ENCODE peak calls at places on chromosomes 3 and 15, in ten cellular contexts. K, B, F, U, J, O, G, D, E and M are unnamed samples. For H3K9me3, the result is how much of the 10 kb centered on the place peaks cover.

GRCh38 chr3:160568989-160569388 is 3.6 kb upstream of the KPNA4 start:
- DNase-seq in U (no peak), J (no peak), D (no peak), G (no peak), O (no peak), K (no peak), F (no peak), E (no peak), B (no peak), M (no peak)

GRCh38 chr15:39770748-39771689 is 11.6 kb downstream of the FSIP1 start:
- DNase-seq in U (peak), G (no peak), F (no peak), O (no peak), K (no peak), J (no peak), B (no peak), D (no peak), E (no peak), M (no peak)

GRCh38 chr3:150232992-150233451 is 175.1 kb upstream of the TSC22D2 start:
- DNase-seq in E (no peak), O (no peak), K (no peak), G (no peak), F (peak), J (no peak), B (no peak), D (no peak), U (no peak), M (no peak)

GRCh38 chr15:84840741-84841429 is 23.7 kb downstream of the ALPK3 start:
- DNase-seq in K (no peak), E (no peak), B (peak), J (no peak), G (no peak), D (peak), O (peak), F (peak), U (no peak), M (no peak)

GRCh38 chr15:62841891-62842559 is 200.5 kb upstream of the TPM1 start:
- DNase-seq in B (no peak), E (no peak), F (no peak), O (no peak), J (no peak), D (no peak), K (no peak), U (no peak), G (no peak), M (no peak)

GRCh38 chr15:100544290-100544945 is 15.7 kb upstream of the CERS3 start:
- DNase-seq in U (no peak), O (no peak), G (no peak), F (no peak), B (no peak), D (no peak), K (no peak), E (no peak), J (no peak), M (no peak)

GRCh38 chr3:73546961-73547360 is 77.8 kb downstream of the PDZRN3 start:
- DNase-seq in E (no peak), G (no peak), F (no peak), U (no peak), D (no peak), K (no peak), O (no peak), J (no peak), B (no peak), M (no peak)

GRCh38 chr3:3443482-3443881 is 264.0 kb upstream of the CRBN start:
- DNase-seq in U (peak), E (no peak), F (no peak), O (no peak), J (no peak), B (no peak), G (no peak), D (no peak), K (no peak), M (no peak)

GRCh38 chr15:67542192-67542461 is 376 bp upstream of the MAP2K5 start:
- DNase-seq in F (no peak), E (no peak), O (no peak), U (no peak), K (no peak), B (no peak), D (no peak), J (no peak), G (no peak), M (no peak)

GRCh38 chr3:142028174-142028833 is 121.0 kb downstream of the TFDP2 start:
- DNase-seq in J (peak), G (no peak), D (peak), B (no peak), U (peak), O (peak), E (peak), F (no peak), K (peak), M (no peak)

GRCh38 chr3:148466143-148466542 is 231.6 kb upstream of the AGTR1 start:
- DNase-seq in O (no peak), G (no peak), J (peak), U (no peak), B (no peak), K (no peak), E (no peak), D (no peak), F (no peak), M (no peak)

GRCh38 chr3:173138031-173138430 is 3.0 kb downstream of the SPATA16 start:
- DNase-seq in K (no peak), G (no peak), F (no peak), B (no peak), E (no peak), O (no peak), D (no peak), J (no peak), U (no peak), M (no peak)

GRCh38 chr3:191387441-191388077 is 57.2 kb upstream of the UTS2B start:
- DNase-seq in D (no peak), U (no peak), G (no peak), B (no peak), F (no peak), K (no peak), J (no peak), O (no peak), E (no peak), M (no peak)

GRCh38 chr3:136281966-136282554 is 31.9 kb downstream of the PCCB start:
- DNase-seq in K (no peak), U (peak), D (no peak), F (no peak), B (peak), E (no peak), J (no peak), G (no peak), O (no peak), M (no peak)

GRCh38 chr3:171874879-171875278 is 31.7 kb downstream of the TMEM212 start:
- DNase-seq in G (no peak), F (no peak), J (no peak), D (no peak), O (no peak), E (no peak), K (no peak), B (no peak), U (no peak), M (no peak)

GRCh38 chr15:28974142-28974541 is 88.4 kb downstream of the APBA2 start:
- DNase-seq in J (no peak), F (no peak), G (peak), B (no peak), U (no peak), D (no peak), K (peak), O (no peak), E (no peak), M (no peak)

GRCh38 chr3:11297126-11297525 is 24.9 kb downstream of the ATG7 start:
- DNase-seq in E (no peak), D (no peak), K (no peak), U (no peak), O (no peak), J (no peak), F (no peak), G (no peak), B (no peak), M (no peak)

GRCh38 chr15:29838352-29839010 is 16.2 kb upstream of the TJP1 start:
- DNase-seq in E (no peak), K (no peak), O (no peak), J (no peak), U (no peak), F (no peak), B (no peak), G (no peak), D (no peak), M (no peak)

GRCh38 chr3:126267169-126267975 is 87.0 kb upstream of the ALDH1L1 start:
- DNase-seq in U (no peak), G (no peak), D (no peak), F (peak), K (no peak), J (peak), B (peak), E (no peak), O (peak), M (no peak)

GRCh38 chr3:154428369-154429206 is 1.4 kb downstream of the GPR149 start:
- DNase-seq in K (no peak), J (no peak), B (no peak), G (no peak), O (no peak), U (no peak), E (no peak), F (no peak), D (no peak), M (no peak)

GRCh38 chr3:37921025-37921424 is 59.3 kb downstream of the CTDSPL start:
- DNase-seq in F (no peak), O (no peak), E (no peak), U (no peak), K (no peak), B (no peak), J (no peak), D (no peak), G (no peak), M (no peak)

GRCh38 chr3:86948840-86949239 is 42.1 kb downstream of the VGLL3 start:
- DNase-seq in E (no peak), J (no peak), K (no peak), U (no peak), O (no peak), B (no peak), G (no peak), F (no peak), D (no peak), M (no peak)

GRCh38 chr3:167361356-167361755 is 18.7 kb downstream of the ZBBX start:
- DNase-seq in G (no peak), K (no peak), B (no peak), U (no peak), F (no peak), E (no peak), D (no peak), O (no peak), J (no peak), M (no peak)

GRCh38 chr3:124558898-124559649 is 171.2 kb upstream of the UMPS start:
- DNase-seq in B (peak), K (no peak), G (no peak), U (no peak), F (peak), O (peak), J (peak), D (no peak), E (no peak), M (no peak)

GRCh38 chr15:44734839-44735481 is 1.4 kb upstream of the TRIM69 start:
- DNase-seq in B (no peak), U (no peak), K (no peak), E (no peak), J (no peak), F (no peak), G (no peak), O (no peak), D (no peak), M (no peak)

GRCh38 chr3:191329654-191330308 is 545 bp downstream of the UTS2B start:
- DNase-seq in F (peak), O (peak), G (peak), B (peak), D (no peak), J (no peak), E (no peak), U (peak), K (no peak), M (no peak)

DNA sequence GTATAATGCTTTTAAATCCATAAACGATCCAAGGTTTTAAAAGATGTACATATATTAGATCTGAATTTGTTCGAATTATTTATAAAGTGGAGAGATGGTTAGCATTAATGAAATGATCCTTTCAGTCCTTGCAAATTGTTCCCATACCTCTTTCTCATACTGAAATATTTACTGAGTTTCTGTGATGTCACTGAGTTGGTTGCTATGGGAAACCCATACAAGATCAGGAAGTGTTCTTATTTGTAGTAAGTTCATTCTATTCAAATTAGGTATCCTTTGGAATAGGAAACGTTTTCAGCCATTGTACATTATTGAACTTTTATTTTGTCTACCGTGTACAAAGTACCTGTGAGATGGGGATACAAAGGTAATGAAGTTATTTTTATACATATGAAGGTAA is 73.2 kb upstream of the CHL1 start:
- DNase-seq in O (no peak), U (no peak), K (no peak), D (no peak), G (no peak), F (no peak), E (no peak), B (no peak), J (no peak), M (no peak)
- H3K9me3 ChIP-seq in O (under half), U (under half), K (under half), D (under half), G (under half), F (under half), E (under half), B (under half), J (under half), M (under half)

GRCh38 chr3:146335386-146335785 is 84.5 kb upstream of the PLSCR4 start:
- DNase-seq in U (no peak), K (no peak), E (no peak), J (no peak), D (no peak), F (no peak), G (no peak), O (no peak), B (no peak), M (no peak)

GRCh38 chr3:146326875-146327543 is 76.1 kb upstream of the PLSCR4 start:
- DNase-seq in F (peak), O (peak), B (peak), G (no peak), J (peak), E (no peak), U (peak), K (no peak), D (peak), M (no peak)

GRCh38 chr3:146334151-146334550 is 83.2 kb upstream of the PLSCR4 start:
- DNase-seq in D (no peak), F (no peak), E (no peak), O (peak), U (no peak), B (peak), K (no peak), J (no peak), G (no peak), M (no peak)

DNA sequence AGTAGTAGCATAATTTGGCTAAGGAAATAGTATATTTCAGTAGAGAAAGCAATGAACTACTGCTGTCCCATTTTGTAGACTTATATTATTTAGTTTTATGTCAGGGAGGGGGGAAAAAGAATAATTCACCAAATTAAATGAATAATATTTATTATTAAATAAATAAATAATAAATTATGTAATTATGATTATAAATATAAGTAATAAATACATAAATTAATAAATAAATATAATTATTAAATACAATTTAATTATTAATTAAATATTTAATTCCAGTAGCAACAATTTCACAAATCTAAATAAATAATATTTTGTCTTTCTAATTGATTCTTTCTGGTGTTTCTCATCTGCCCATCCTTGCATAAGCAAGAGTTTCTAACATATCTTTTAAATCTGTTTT is 81.1 kb upstream of the PLSCR4 start:
- DNase-seq in O (no peak), K (no peak), G (no peak), F (no peak), U (no peak), E (no peak), D (no peak), J (no peak), B (no peak), M (no peak)
- H3K9me3 ChIP-seq in O (under half), K (under half), G (under half), F (under half), U (under half), E (under half), D (under half), J (under half), B (under half), M (under half)

DNA sequence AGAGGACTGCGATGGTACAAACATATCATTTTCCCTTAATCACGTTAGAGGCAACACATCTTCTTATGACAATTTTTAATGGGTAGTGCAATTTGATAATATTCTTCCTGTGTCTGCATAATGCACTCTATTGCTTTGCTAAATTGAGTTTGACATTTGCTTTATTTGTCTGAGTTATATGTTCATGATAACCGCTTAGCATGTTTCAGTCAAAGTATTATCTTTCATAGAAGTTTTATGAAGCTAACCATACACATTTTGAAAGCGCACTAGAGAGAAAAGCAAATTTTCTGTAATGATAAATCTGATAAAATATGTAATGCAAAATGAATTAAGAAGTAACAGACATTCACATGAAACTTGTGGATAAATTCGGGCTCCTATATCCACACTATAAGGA is 1276.9 kb downstream of the ZPLD1 start:
- DNase-seq in G (no peak), K (no peak), U (no peak), O (no peak), F (no peak), D (no peak), B (no peak), J (no peak), E (no peak), M (no peak)
- H3K9me3 ChIP-seq in G (under half), K (under half), U (under half), O (under half), F (under half), D (under half), B (under half), J (under half), E (under half), M (under half)

GRCh38 chr15:20355256-20355868 is 186.2 kb downstream of the GOLGA6L6 start:
- DNase-seq in K (no peak), U (no peak), O (no peak), J (no peak), G (no peak), D (no peak), E (no peak), B (no peak), F (no peak), M (no peak)
- H3K9me3 ChIP-seq in K (under half), U (under half), O (under half), J (under half), G (under half), D (under half), E (under half), B (under half), F (under half), M (under half)

DNA sequence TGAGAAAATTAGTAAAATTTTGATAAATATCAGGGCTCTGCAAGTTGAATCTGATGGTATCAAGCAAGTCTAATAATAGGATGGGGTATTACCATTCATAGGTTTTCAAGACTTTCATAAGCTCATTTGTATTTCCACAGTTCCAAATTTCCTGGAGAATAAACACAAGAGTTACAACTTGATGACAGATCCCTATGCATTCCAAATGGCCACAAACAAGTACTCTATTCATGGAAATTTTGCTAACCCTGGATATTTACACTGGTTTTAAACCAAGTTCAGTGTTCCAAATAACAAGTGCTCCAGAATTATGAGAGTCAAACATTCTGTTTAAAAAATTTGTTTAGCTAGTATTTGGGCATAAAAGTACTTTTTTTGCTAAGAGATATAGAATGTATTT is 74.9 kb upstream of the CNTN6 start:
- DNase-seq in G (no peak), F (no peak), B (no peak), U (no peak), K (no peak), D (no peak), E (no peak), J (no peak), O (no peak), M (no peak)
- H3K9me3 ChIP-seq in G (under half), F (under half), B (under half), U (under half), K (under half), D (under half), E (under half), J (under half), O (under half), M (under half)

GRCh38 chr3:109887293-109887692 is 549.9 kb upstream of the DPPA4 start:
- DNase-seq in D (no peak), F (no peak), G (no peak), J (no peak), K (no peak), E (no peak), B (no peak), O (no peak), U (no peak), M (no peak)
- H3K9me3 ChIP-seq in D (under half), F (under half), G (under half), J (under half), K (under half), E (under half), B (under half), O (under half), U (under half), M (under half)

DNA sequence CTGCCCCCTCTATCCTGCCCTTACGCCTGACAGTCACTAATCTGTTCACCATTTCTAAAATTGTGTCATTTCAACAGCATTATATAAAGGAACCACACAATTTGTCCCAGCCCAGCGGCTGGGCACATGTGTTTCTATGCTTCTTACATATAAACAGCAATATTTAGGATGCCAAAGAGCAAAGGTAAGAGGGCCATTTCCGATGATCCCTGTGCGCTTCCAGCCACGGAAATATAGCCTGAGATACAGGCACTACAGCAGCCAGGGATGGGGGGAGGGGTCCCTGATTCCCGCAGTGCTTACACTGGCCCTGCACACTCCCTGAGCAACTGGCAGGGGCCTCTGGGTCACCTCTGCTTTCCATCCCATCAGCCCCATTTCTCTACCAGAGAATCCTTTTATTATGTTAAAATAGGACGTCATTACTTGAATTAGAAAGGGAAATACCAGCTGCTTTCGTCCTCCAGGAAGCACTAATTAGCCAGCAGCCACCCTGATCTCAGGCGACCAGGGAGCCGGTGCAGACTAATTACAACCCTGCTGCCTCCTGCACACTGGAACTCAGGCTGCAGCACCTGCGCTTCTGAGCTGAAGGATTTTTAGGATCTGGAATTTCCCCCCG is 372.1 kb upstream of the ATP10A start:
- DNase-seq in D (no peak), K (no peak), G (no peak), O (no peak), E (no peak), J (peak), B (no peak), U (no peak), F (no peak), M (no peak)
- H3K9me3 ChIP-seq in D (under half), K (under half), G (under half), O (under half), E (under half), J (under half), B (under half), U (under half), F (under half), M (under half)

GRCh38 chr15:25250011-25250596 is 188.7 kb downstream of the UBE3A start:
- DNase-seq in E (no peak), J (no peak), D (no peak), K (no peak), G (no peak), B (peak), U (no peak), F (peak), O (peak), M (no peak)
- H3K9me3 ChIP-seq in E (under half), J (under half), D (under half), K (under half), G (under half), B (under half), U (under half), F (under half), O (under half), M (under half)

GRCh38 chr3:58685641-58686040 is 19.1 kb upstream of the FAM3D start:
- DNase-seq in E (no peak), G (no peak), B (no peak), U (no peak), D (no peak), J (no peak), F (no peak), O (no peak), K (no peak), M (no peak)
- H3K9me3 ChIP-seq in E (under half), G (under half), B (under half), U (under half), D (under half), J (under half), F (under half), O (under half), K (under half), M (under half)